ENCODE peak calls at places on chromosomes 5 and 9, in six cellular contexts. One of them, this sample, is unnamed.
A peak's percentile ranks its signal among the peaks of the same experiment; 100 is the strongest.

GRCh38 chr5:138922494-138922893 is 47.4 kb upstream of the LRRTM2 start:
- DNase-seq in neuronal stem cell: no peak
- DNase-seq in heart right ventricle: no peak
- DNase-seq in heart left ventricle: no peak
- DNase-seq in lower leg skin: no peak
- DNase-seq in fibroblast of the aortic adventitia: no peak
- DNase-seq in this sample: no peak

GRCh38 chr9:111891910-111892499 is 4.6 kb upstream of the UGCG start:
- DNase-seq in neuronal stem cell: no peak
- DNase-seq in heart right ventricle: no peak
- DNase-seq in heart left ventricle: no peak
- DNase-seq in lower leg skin: peak; percentile 30
- DNase-seq in fibroblast of the aortic adventitia: peak; percentile 30
- DNase-seq in this sample: no peak

GRCh38 chr5:57887851-57888621 is 405.4 kb upstream of the ACTBL2 start:
- DNase-seq in neuronal stem cell: peak; percentile 43
- DNase-seq in heart right ventricle: no peak
- DNase-seq in heart left ventricle: peak; percentile 62
- DNase-seq in lower leg skin: peak; percentile 34
- DNase-seq in fibroblast of the aortic adventitia: peak; percentile 81
- DNase-seq in this sample: peak; percentile 68

GRCh38 chr5:65102501-65102825 is 333.7 kb downstream of the CWC27 start:
- DNase-seq in neuronal stem cell: no peak
- DNase-seq in heart right ventricle: no peak
- DNase-seq in heart left ventricle: no peak
- DNase-seq in lower leg skin: no peak
- DNase-seq in fibroblast of the aortic adventitia: no peak
- DNase-seq in this sample: no peak

GRCh38 chr5:93596676-93597441 is 13.8 kb downstream of the NR2F1 start:
- DNase-seq in neuronal stem cell: no peak
- DNase-seq in heart right ventricle: no peak
- DNase-seq in heart left ventricle: no peak
- DNase-seq in lower leg skin: no peak
- DNase-seq in fibroblast of the aortic adventitia: no peak
- DNase-seq in this sample: no peak

GRCh38 chr5:14184725-14185124 is 41.6 kb downstream of the TRIO start:
- DNase-seq in neuronal stem cell: no peak
- DNase-seq in heart right ventricle: no peak
- DNase-seq in heart left ventricle: no peak
- DNase-seq in lower leg skin: no peak
- DNase-seq in fibroblast of the aortic adventitia: peak; percentile 73
- DNase-seq in this sample: peak; percentile 82

GRCh38 chr5:111411321-111411720 is 101.0 kb downstream of the STARD4 start:
- DNase-seq in neuronal stem cell: no peak
- DNase-seq in heart right ventricle: no peak
- DNase-seq in heart left ventricle: no peak
- DNase-seq in lower leg skin: no peak
- DNase-seq in fibroblast of the aortic adventitia: peak; percentile 5
- DNase-seq in this sample: peak; percentile 15

GRCh38 chr5:72895758-72896157 is 60.1 kb upstream of the FCHO2 start:
- DNase-seq in neuronal stem cell: no peak
- DNase-seq in heart right ventricle: no peak
- DNase-seq in heart left ventricle: no peak
- DNase-seq in lower leg skin: no peak
- DNase-seq in fibroblast of the aortic adventitia: no peak
- DNase-seq in this sample: no peak

GRCh38 chr5:139315056-139315455 is 21.5 kb downstream of the MATR3 start:
- DNase-seq in neuronal stem cell: no peak
- DNase-seq in heart right ventricle: no peak
- DNase-seq in heart left ventricle: no peak
- DNase-seq in lower leg skin: no peak
- DNase-seq in fibroblast of the aortic adventitia: no peak
- DNase-seq in this sample: no peak

GRCh38 chr9:2987679-2988078 is 143.8 kb upstream of the PUM3 start:
- DNase-seq in neuronal stem cell: no peak
- DNase-seq in heart right ventricle: no peak
- DNase-seq in heart left ventricle: no peak
- DNase-seq in lower leg skin: no peak
- DNase-seq in fibroblast of the aortic adventitia: no peak
- DNase-seq in this sample: no peak

GRCh38 chr9:84239341-84239740 is 101.2 kb downstream of the SLC28A3 start:
- DNase-seq in neuronal stem cell: no peak
- DNase-seq in heart right ventricle: no peak
- DNase-seq in heart left ventricle: no peak
- DNase-seq in lower leg skin: no peak
- DNase-seq in fibroblast of the aortic adventitia: no peak
- DNase-seq in this sample: peak; percentile 16

GRCh38 chr5:93620487-93621339 is 37.7 kb downstream of the NR2F1 start:
- DNase-seq in neuronal stem cell: peak; percentile 76
- DNase-seq in heart right ventricle: peak; percentile 72
- DNase-seq in heart left ventricle: peak; percentile 76
- DNase-seq in lower leg skin: no peak
- DNase-seq in fibroblast of the aortic adventitia: peak; percentile 43
- DNase-seq in this sample: peak; percentile 57

GRCh38 chr9:23563497-23563896 is 262.5 kb downstream of the ELAVL2 start:
- DNase-seq in neuronal stem cell: no peak
- DNase-seq in heart right ventricle: no peak
- DNase-seq in heart left ventricle: no peak
- DNase-seq in lower leg skin: no peak
- DNase-seq in fibroblast of the aortic adventitia: no peak
- DNase-seq in this sample: peak; percentile 39

GRCh38 chr9:69976165-69976564 is 67.5 kb upstream of the MAMDC2 start:
- DNase-seq in neuronal stem cell: no peak
- DNase-seq in heart right ventricle: no peak
- DNase-seq in heart left ventricle: no peak
- DNase-seq in lower leg skin: no peak
- DNase-seq in fibroblast of the aortic adventitia: peak; percentile 95
- DNase-seq in this sample: peak; percentile 94

GRCh38 chr9:78026947-78027346 is 4.7 kb downstream of the GNAQ start:
- DNase-seq in neuronal stem cell: no peak
- DNase-seq in heart right ventricle: no peak
- DNase-seq in heart left ventricle: no peak
- DNase-seq in lower leg skin: no peak
- DNase-seq in fibroblast of the aortic adventitia: peak; percentile 65
- DNase-seq in this sample: peak; percentile 53

GRCh38 chr9:89868100-89868499 is 263.3 kb downstream of the GADD45G start:
- DNase-seq in neuronal stem cell: no peak
- DNase-seq in heart right ventricle: no peak
- DNase-seq in heart left ventricle: no peak
- DNase-seq in lower leg skin: no peak
- DNase-seq in fibroblast of the aortic adventitia: no peak
- DNase-seq in this sample: no peak

GRCh38 chr5:143865421-143865820 is 53.5 kb downstream of the HMHB1 start:
- DNase-seq in neuronal stem cell: no peak
- DNase-seq in heart right ventricle: no peak
- DNase-seq in heart left ventricle: no peak
- DNase-seq in lower leg skin: no peak
- DNase-seq in fibroblast of the aortic adventitia: no peak
- DNase-seq in this sample: no peak

GRCh38 chr5:30856242-30856641 is 337.2 kb upstream of the CDH6 start:
- DNase-seq in neuronal stem cell: no peak
- DNase-seq in heart right ventricle: no peak
- DNase-seq in heart left ventricle: no peak
- DNase-seq in lower leg skin: no peak
- DNase-seq in fibroblast of the aortic adventitia: no peak
- DNase-seq in this sample: no peak

GRCh38 chr9:9719373-9720112 is 893.3 kb downstream of the PTPRD start:
- DNase-seq in neuronal stem cell: no peak
- DNase-seq in heart right ventricle: no peak
- DNase-seq in heart left ventricle: no peak
- DNase-seq in lower leg skin: no peak
- DNase-seq in fibroblast of the aortic adventitia: no peak
- DNase-seq in this sample: no peak

GRCh38 chr5:62322484-62322883 is 16.5 kb downstream of the KIF2A start:
- DNase-seq in neuronal stem cell: no peak
- DNase-seq in heart right ventricle: no peak
- DNase-seq in heart left ventricle: no peak
- DNase-seq in lower leg skin: no peak
- DNase-seq in fibroblast of the aortic adventitia: no peak
- DNase-seq in this sample: no peak

GRCh38 chr9:12748016-12748415 is 26.8 kb upstream of the LURAP1L start:
- DNase-seq in neuronal stem cell: no peak
- DNase-seq in heart right ventricle: no peak
- DNase-seq in heart left ventricle: no peak
- DNase-seq in lower leg skin: no peak
- DNase-seq in fibroblast of the aortic adventitia: peak; percentile 59
- DNase-seq in this sample: peak; percentile 47

GRCh38 chr5:138077064-138077696 is 6.7 kb upstream of the WNT8A start:
- DNase-seq in neuronal stem cell: peak; percentile 62
- DNase-seq in heart right ventricle: no peak
- DNase-seq in heart left ventricle: peak; percentile 45
- DNase-seq in lower leg skin: peak; percentile 46
- DNase-seq in fibroblast of the aortic adventitia: peak; percentile 80
- DNase-seq in this sample: peak; percentile 62

GRCh38 chr5:81171769-81172168 is 61.4 kb upstream of the CKMT2 start:
- DNase-seq in neuronal stem cell: no peak
- DNase-seq in heart right ventricle: no peak
- DNase-seq in heart left ventricle: peak; percentile 36
- DNase-seq in lower leg skin: no peak
- DNase-seq in fibroblast of the aortic adventitia: no peak
- DNase-seq in this sample: no peak

DNA sequence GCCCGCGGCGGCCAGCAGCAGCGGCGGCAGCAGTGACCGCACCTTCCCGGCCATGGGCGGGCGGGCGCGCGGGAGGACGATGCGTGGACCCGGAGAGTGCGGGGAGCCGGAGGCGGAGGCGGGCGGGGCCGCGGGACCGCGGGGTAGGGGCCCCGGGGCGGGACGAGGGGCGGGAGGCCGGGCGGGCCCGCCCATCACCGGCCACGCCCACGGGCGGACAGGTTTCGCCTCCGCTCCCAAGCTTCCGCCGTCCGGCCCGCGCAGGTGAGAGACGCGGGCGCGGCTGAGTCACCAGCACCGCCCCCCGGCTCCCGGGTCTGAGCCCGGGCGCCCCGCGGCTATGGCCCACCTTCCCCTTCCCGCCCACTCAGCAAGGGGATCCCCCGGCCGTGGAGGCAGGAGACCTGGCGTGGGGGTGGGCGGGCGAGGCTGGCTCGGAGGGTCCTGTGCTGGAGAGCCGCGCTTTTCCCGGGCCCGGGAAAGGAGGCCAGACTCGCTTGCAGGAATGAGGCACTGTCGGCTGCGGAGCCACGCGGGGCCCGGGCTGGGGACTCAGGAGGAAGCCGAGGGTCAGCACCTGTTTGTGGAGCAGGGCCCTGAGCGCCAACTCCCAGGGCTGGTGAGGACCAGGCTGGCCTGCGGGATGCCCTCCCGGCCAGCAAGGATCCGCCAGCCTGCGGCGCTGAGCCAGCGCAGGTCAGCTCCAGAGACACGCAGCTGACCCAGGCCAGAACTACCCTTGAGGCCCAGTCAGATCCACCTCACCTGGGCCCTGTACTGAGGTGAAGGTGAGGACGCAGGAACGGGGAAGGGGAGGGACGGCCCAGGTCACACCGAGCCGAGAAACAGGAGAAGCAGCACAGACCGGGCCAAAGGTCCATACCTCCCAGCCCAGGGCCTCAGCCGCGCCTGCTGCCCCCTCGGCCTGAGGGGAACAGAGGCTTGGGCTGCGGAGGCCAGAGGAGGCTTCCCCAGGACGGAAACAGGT is at the start of gene ENTPD2:
- DNase-seq in neuronal stem cell: no peak
- DNase-seq in heart right ventricle: peak; percentile 40
- DNase-seq in heart left ventricle: no peak
- DNase-seq in lower leg skin: no peak
- DNase-seq in fibroblast of the aortic adventitia: no peak
- DNase-seq in this sample: no peak
- H3K4me3 ChIP-seq in neuronal stem cell: peak within 1 kb of the TSS; percentile 67
- H3K4me3 ChIP-seq in heart right ventricle: peak within 1 kb of the TSS; percentile 38
- H3K4me3 ChIP-seq in heart left ventricle: peak within 1 kb of the TSS; percentile 55
- H3K4me3 ChIP-seq in lower leg skin: peak within 1 kb of the TSS; percentile 35
- H3K4me3 ChIP-seq in fibroblast of the aortic adventitia: no peak within 1 kb of the TSS
- H3K4me3 ChIP-seq in this sample: no peak within 1 kb of the TSS

GRCh38 chr5:82174128-82174918 is 103.8 kb downstream of the RPS23 start:
- DNase-seq in neuronal stem cell: peak; percentile 32
- DNase-seq in heart right ventricle: peak; percentile 54
- DNase-seq in heart left ventricle: peak; percentile 51
- DNase-seq in lower leg skin: peak; percentile 34
- DNase-seq in fibroblast of the aortic adventitia: peak; percentile 76
- DNase-seq in this sample: peak; percentile 76
- H3K4me3 ChIP-seq in neuronal stem cell: no peak overlapping the region
- H3K4me3 ChIP-seq in heart right ventricle: no peak overlapping the region
- H3K4me3 ChIP-seq in heart left ventricle: no peak overlapping the region
- H3K4me3 ChIP-seq in lower leg skin: no peak overlapping the region
- H3K4me3 ChIP-seq in fibroblast of the aortic adventitia: no peak overlapping the region
- H3K4me3 ChIP-seq in this sample: no peak overlapping the region

GRCh38 chr5:55634204-55634785 is 77.8 kb downstream of the SLC38A9 start:
- DNase-seq in neuronal stem cell: no peak
- DNase-seq in heart right ventricle: no peak
- DNase-seq in heart left ventricle: peak; percentile 29
- DNase-seq in lower leg skin: peak; percentile 31
- DNase-seq in fibroblast of the aortic adventitia: peak; percentile 97
- DNase-seq in this sample: peak; percentile 89

GRCh38 chr5:55634866-55635265 is 77.3 kb downstream of the SLC38A9 start:
- DNase-seq in neuronal stem cell: no peak
- DNase-seq in heart right ventricle: no peak
- DNase-seq in heart left ventricle: no peak
- DNase-seq in lower leg skin: no peak
- DNase-seq in fibroblast of the aortic adventitia: no peak
- DNase-seq in this sample: no peak

GRCh38 chr5:55636711-55637110 is 75.4 kb downstream of the SLC38A9 start:
- DNase-seq in neuronal stem cell: no peak
- DNase-seq in heart right ventricle: no peak
- DNase-seq in heart left ventricle: peak; percentile 47
- DNase-seq in lower leg skin: no peak
- DNase-seq in fibroblast of the aortic adventitia: peak; percentile 58
- DNase-seq in this sample: peak; percentile 72

GRCh38 chr5:55636177-55636576 is 75.9 kb downstream of the SLC38A9 start:
- DNase-seq in neuronal stem cell: no peak
- DNase-seq in heart right ventricle: no peak
- DNase-seq in heart left ventricle: no peak
- DNase-seq in lower leg skin: no peak
- DNase-seq in fibroblast of the aortic adventitia: peak; percentile 49
- DNase-seq in this sample: peak; percentile 34

GRCh38 chr5:55633574-55634203 is 78.4 kb downstream of the SLC38A9 start:
- DNase-seq in neuronal stem cell: no peak
- DNase-seq in heart right ventricle: peak; percentile 36
- DNase-seq in heart left ventricle: peak; percentile 85
- DNase-seq in lower leg skin: no peak
- DNase-seq in fibroblast of the aortic adventitia: peak; percentile 65
- DNase-seq in this sample: peak; percentile 55
- H3K4me3 ChIP-seq in neuronal stem cell: no peak overlapping the region
- H3K4me3 ChIP-seq in heart right ventricle: no peak overlapping the region
- H3K4me3 ChIP-seq in heart left ventricle: peak overlapping the region; percentile 18
- H3K4me3 ChIP-seq in lower leg skin: no peak overlapping the region
- H3K4me3 ChIP-seq in fibroblast of the aortic adventitia: peak overlapping the region; percentile 23
- H3K4me3 ChIP-seq in this sample: no peak overlapping the region

GRCh38 chr9:86867658-86868313 is 79.5 kb downstream of the GAS1 start:
- DNase-seq in neuronal stem cell: no peak
- DNase-seq in heart right ventricle: no peak
- DNase-seq in heart left ventricle: no peak
- DNase-seq in lower leg skin: no peak
- DNase-seq in fibroblast of the aortic adventitia: no peak
- DNase-seq in this sample: no peak
- H3K4me3 ChIP-seq in neuronal stem cell: no peak overlapping the region
- H3K4me3 ChIP-seq in heart right ventricle: no peak overlapping the region
- H3K4me3 ChIP-seq in heart left ventricle: no peak overlapping the region
- H3K4me3 ChIP-seq in lower leg skin: no peak overlapping the region
- H3K4me3 ChIP-seq in fibroblast of the aortic adventitia: no peak overlapping the region
- H3K4me3 ChIP-seq in this sample: no peak overlapping the region

This sample was measured in AG10803.